ENCODE peak calls at places on chromosomes 13 and 19, in five cellular contexts. A is endothelial cell of umbilical vein, I is IMR-90, G is GM23248, X is kidney. D is an unnamed sample.

GRCh38 chr13:36431204-36432105 is 840 bp upstream of the CCNA1 start:
- DNase-seq in A (no peak), X (peak; percentile 83), G (peak; percentile 39), I (no peak), D (no peak)

GRCh38 chr13:54574791-54575190 is 1546.2 kb downstream of the OLFM4 start:
- DNase-seq in I (no peak), G (no peak), A (no peak), X (no peak), D (no peak)

GRCh38 chr19:49858591-49858985 is 7.6 kb downstream of the PTOV1 start:
- DNase-seq in I (no peak), A (no peak), G (peak; percentile 27), X (no peak), D (no peak)

GRCh38 chr19:33812388-33813330 is 16.0 kb downstream of the KCTD15 start:
- DNase-seq in G (no peak), A (no peak), X (peak; percentile 71), I (no peak), D (no peak)

GRCh38 chr13:91017031-91017668 is 330.3 kb upstream of the MIR17HG start:
- DNase-seq in X (no peak), A (peak; percentile 12), I (peak; percentile 9), G (peak; percentile 52), D (peak; percentile 47)

GRCh38 chr19:39679056-39679790 is 23.5 kb downstream of the LGALS16 start:
- DNase-seq in I (no peak), G (no peak), X (no peak), A (no peak), D (no peak)

GRCh38 chr19:45901912-45902650 is at the start of gene MYPOP:
- DNase-seq in G (peak; percentile 40), X (no peak), I (no peak), A (no peak), D (no peak)

GRCh38 chr13:76885203-76886004 is 801 bp downstream of the KCTD12 start:
- DNase-seq in X (peak; percentile 93), A (peak; percentile 82), I (peak; percentile 61), G (peak; percentile 90), D (peak; percentile 86)

GRCh38 chr13:75938811-75939525 is 302.8 kb downstream of the LMO7 start:
- DNase-seq in A (no peak), I (peak; percentile 19), X (no peak), G (peak; percentile 1), D (peak; percentile 3)

GRCh38 chr19:10010939-10011338 is 635 bp upstream of the COL5A3 start:
- DNase-seq in X (no peak), I (no peak), G (no peak), A (no peak), D (no peak)

GRCh38 chr19:7871280-7871529 is 3.0 kb downstream of the PRR36 start:
- DNase-seq in G (no peak), A (no peak), X (no peak), I (no peak), D (no peak)

GRCh38 chr19:45641274-45642105 is 2.3 kb upstream of the EML2 start:
- DNase-seq in G (peak; percentile 80), X (peak; percentile 93), I (peak; percentile 41), A (peak; percentile 66), D (peak; percentile 62)

GRCh38 chr19:7595466-7596133 is at the start of gene CAMSAP3:
- DNase-seq in A (no peak), X (peak; percentile 83), G (peak; percentile 39), I (no peak), D (no peak)

GRCh38 chr19:11324079-11324661 is 15.3 kb downstream of the RAB3D start:
- DNase-seq in X (peak; percentile 93), A (peak; percentile 70), I (peak; percentile 94), G (peak; percentile 95), D (peak; percentile 95)

GRCh38 chr13:100525453-100526298 is 62.9 kb downstream of the GGACT start:
- DNase-seq in X (no peak), A (no peak), I (no peak), G (no peak), D (no peak)

GRCh38 chr19:38486731-38487336 is 53.3 kb downstream of the RYR1 start:
- DNase-seq in G (no peak), A (no peak), I (no peak), X (no peak), D (no peak)

GRCh38 chr19:34337747-34338146 is 27.2 kb upstream of the GPI start:
- DNase-seq in G (no peak), X (no peak), A (no peak), I (no peak), D (no peak)

GRCh38 chr19:38055655-38056521 is 148.9 kb downstream of the SIPA1L3 start:
- DNase-seq in I (no peak), A (no peak), X (no peak), G (no peak), D (no peak)

GRCh38 chr13:51266642-51267041 is 44.4 kb downstream of the FAM124A start:
- DNase-seq in G (no peak), A (no peak), X (no peak), I (no peak), D (no peak)

GRCh38 chr19:1929051-1929742 is 11.8 kb upstream of the CSNK1G2 start:
- DNase-seq in G (peak; percentile 89), I (peak; percentile 52), X (peak; percentile 91), A (peak; percentile 64), D (peak; percentile 65)

GRCh38 chr19:7778081-7778480 is 15.0 kb downstream of the CLEC4M start:
- DNase-seq in I (no peak), G (no peak), A (no peak), X (no peak), D (no peak)

GRCh38 chr19:5369962-5370367 is 29.4 kb upstream of the PTPRS start:
- DNase-seq in G (peak; percentile 46), X (no peak), I (no peak), A (peak; percentile 35), D (peak; percentile 12)

GRCh38 chr13:33307820-33308219 is 22.3 kb upstream of the STARD13 start:
- DNase-seq in X (no peak), G (no peak), A (peak; percentile 19), I (peak; percentile 55), D (peak; percentile 90)

GRCh38 chr19:56508282-56508778 is 675 bp downstream of the ZNF471 start:
- DNase-seq in I (no peak), X (peak; percentile 38), G (no peak), A (no peak), D (no peak)

GRCh38 chr13:57970404-57970803 is 338.9 kb downstream of the PCDH17 start:
- DNase-seq in I (no peak), X (no peak), G (no peak), A (no peak), D (no peak)
- H3K9ac ChIP-seq in I (no peak overlapping the region), X (no peak overlapping the region), G (no peak overlapping the region), A (no peak overlapping the region), D (no peak overlapping the region)

DNA sequence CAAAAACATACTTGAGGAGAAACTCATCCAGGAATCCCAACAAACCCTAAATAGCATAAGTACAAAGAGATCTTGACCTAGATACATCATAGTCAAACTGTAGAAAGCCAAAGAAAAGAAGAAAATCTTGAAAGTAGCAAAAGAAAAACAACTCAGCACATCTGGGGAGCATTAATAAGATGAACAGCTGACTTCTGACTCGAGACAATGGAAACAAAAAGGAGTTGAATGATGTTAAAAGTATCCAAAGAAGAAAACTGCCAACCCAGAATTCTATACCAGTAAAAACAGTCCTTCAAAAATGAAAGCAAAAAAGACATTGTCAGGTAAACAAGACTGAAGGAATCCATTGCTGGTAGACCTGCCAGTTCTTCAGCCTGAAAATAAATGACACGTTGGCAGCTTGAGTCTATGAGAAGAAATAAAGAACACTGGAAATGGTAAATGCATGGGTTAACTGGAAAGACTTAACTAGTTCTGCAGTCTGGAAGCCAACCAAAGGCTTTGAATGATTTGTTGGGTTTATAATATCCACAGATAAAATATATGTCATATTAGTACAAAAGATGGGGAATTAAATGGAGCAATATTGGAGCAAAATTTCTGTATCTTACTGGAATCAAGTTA is 46.8 kb downstream of the TSSK6 start:
- DNase-seq in I (no peak), A (no peak), X (no peak), G (peak; percentile 45), D (peak; percentile 49)
- H3K36me3 ChIP-seq in I (peaks cover 30% of the 10 kb centered on the region), A (peaks cover 12% of the 10 kb centered on the region), X (peaks cover 28% of the 10 kb centered on the region), G (peaks cover 26% of the 10 kb centered on the region), D (peaks cover 16% of the 10 kb centered on the region)

GRCh38 chr19:14117668-14118164 is at the start of gene PRKACA:
- DNase-seq in A (peak; percentile 99), G (peak; percentile 100), X (peak; percentile 100), I (peak; percentile 98), D (peak; percentile 99)

GRCh38 chr19:14120497-14120780 is 2.9 kb upstream of the PRKACA start:
- DNase-seq in X (no peak), G (no peak), I (no peak), A (no peak), D (no peak)

GRCh38 chr19:14118165-14119051 is 846 bp upstream of the PRKACA start:
- DNase-seq in G (peak; percentile 87), X (peak; percentile 92), I (peak; percentile 75), A (peak; percentile 62), D (peak; percentile 81)

GRCh38 chr19:14116918-14117578 is 514 bp downstream of the PRKACA start:
- DNase-seq in X (peak; percentile 88), G (peak; percentile 30), I (no peak), A (no peak), D (no peak)

GRCh38 chr19:14119644-14120496 is 2.3 kb upstream of the PRKACA start:
- DNase-seq in G (no peak), I (no peak), A (no peak), X (no peak), D (no peak)
- H3K27ac ChIP-seq in G (peak overlapping the region; percentile 94), I (peak overlapping the region; percentile 54), A (no peak overlapping the region), X (peak overlapping the region; percentile 99), D (peak overlapping the region; percentile 99)

GRCh38 chr13:73079359-73079758 is 20.6 kb downstream of the KLF5 start:
- DNase-seq in I (no peak), G (no peak), X (no peak), A (no peak), D (no peak)

GRCh38 chr13:73076013-73076412 is 17.2 kb downstream of the KLF5 start:
- DNase-seq in X (no peak), G (no peak), A (no peak), I (peak; percentile 27), D (no peak)

GRCh38 chr13:73077867-73078266 is 19.1 kb downstream of the KLF5 start:
- DNase-seq in A (no peak), G (no peak), X (no peak), I (no peak), D (no peak)

GRCh38 chr13:73082471-73082870 is 23.7 kb downstream of the KLF5 start:
- DNase-seq in I (no peak), X (no peak), G (no peak), A (no peak), D (no peak)

GRCh38 chr13:73081256-73081915 is 22.6 kb downstream of the KLF5 start:
- DNase-seq in G (no peak), X (no peak), I (no peak), A (no peak), D (no peak)
- H3K9ac ChIP-seq in G (no peak overlapping the region), X (no peak overlapping the region), I (no peak overlapping the region), A (no peak overlapping the region), D (no peak overlapping the region)

D was measured in fibroblast of lung.